ENCODE peak calls at places on chromosome 15, in nine cellular contexts. One of them, this sample, is unnamed.

GRCh38 chr15:42891569-42891968 is 29.0 kb downstream of the TTBK2 start:
- DNase-seq in pancreas: no peak
- DNase-seq in MM.1S: no peak
- DNase-seq in CD4-positive, alpha-beta T cell: no peak
- DNase-seq in cardiac muscle cell: peak
- DNase-seq in effector memory CD8-positive, alpha-beta T cell: no peak
- DNase-seq in LoVo: no peak
- DNase-seq in mesothelial cell of epicardium: no peak
- DNase-seq in AML-193: no peak
- DNase-seq in this sample: no peak

GRCh38 chr15:40232625-40233070 is 6.2 kb upstream of the PAK6 start:
- DNase-seq in effector memory CD8-positive, alpha-beta T cell: no peak
- DNase-seq in AML-193: no peak
- DNase-seq in mesothelial cell of epicardium: no peak
- DNase-seq in cardiac muscle cell: peak
- DNase-seq in MM.1S: no peak
- DNase-seq in pancreas: no peak
- DNase-seq in CD4-positive, alpha-beta T cell: no peak
- DNase-seq in LoVo: no peak
- DNase-seq in this sample: no peak

GRCh38 chr15:82030191-82030590 is 15.6 kb downstream of the MEX3B start:
- DNase-seq in cardiac muscle cell: no peak
- DNase-seq in effector memory CD8-positive, alpha-beta T cell: no peak
- DNase-seq in MM.1S: no peak
- DNase-seq in CD4-positive, alpha-beta T cell: no peak
- DNase-seq in pancreas: no peak
- DNase-seq in AML-193: no peak
- DNase-seq in mesothelial cell of epicardium: no peak
- DNase-seq in LoVo: no peak
- DNase-seq in this sample: no peak

GRCh38 chr15:74319596-74320357 is 47.7 kb downstream of the CYP11A1 start:
- DNase-seq in mesothelial cell of epicardium: no peak
- DNase-seq in effector memory CD8-positive, alpha-beta T cell: no peak
- DNase-seq in AML-193: no peak
- DNase-seq in cardiac muscle cell: no peak
- DNase-seq in MM.1S: no peak
- DNase-seq in pancreas: no peak
- DNase-seq in CD4-positive, alpha-beta T cell: no peak
- DNase-seq in LoVo: no peak
- DNase-seq in this sample: no peak

GRCh38 chr15:25670025-25670554 is 193.0 kb downstream of the ATP10A start:
- DNase-seq in effector memory CD8-positive, alpha-beta T cell: no peak
- DNase-seq in MM.1S: no peak
- DNase-seq in cardiac muscle cell: peak
- DNase-seq in CD4-positive, alpha-beta T cell: no peak
- DNase-seq in LoVo: no peak
- DNase-seq in pancreas: peak
- DNase-seq in mesothelial cell of epicardium: no peak
- DNase-seq in AML-193: no peak
- DNase-seq in this sample: no peak

GRCh38 chr15:89495638-89496145 is 691 bp downstream of the RHCG start:
- DNase-seq in mesothelial cell of epicardium: no peak
- DNase-seq in cardiac muscle cell: no peak
- DNase-seq in MM.1S: peak
- DNase-seq in LoVo: no peak
- DNase-seq in effector memory CD8-positive, alpha-beta T cell: no peak
- DNase-seq in AML-193: no peak
- DNase-seq in pancreas: no peak
- DNase-seq in CD4-positive, alpha-beta T cell: no peak
- DNase-seq in this sample: no peak

GRCh38 chr15:89790206-89790605 is 14.1 kb downstream of the MESP2 start:
- DNase-seq in LoVo: no peak
- DNase-seq in mesothelial cell of epicardium: no peak
- DNase-seq in pancreas: no peak
- DNase-seq in AML-193: no peak
- DNase-seq in MM.1S: no peak
- DNase-seq in CD4-positive, alpha-beta T cell: no peak
- DNase-seq in cardiac muscle cell: no peak
- DNase-seq in effector memory CD8-positive, alpha-beta T cell: no peak
- DNase-seq in this sample: no peak

GRCh38 chr15:79060175-79060574 is 30.4 kb downstream of the RASGRF1 start:
- DNase-seq in MM.1S: no peak
- DNase-seq in CD4-positive, alpha-beta T cell: no peak
- DNase-seq in LoVo: no peak
- DNase-seq in pancreas: no peak
- DNase-seq in cardiac muscle cell: no peak
- DNase-seq in mesothelial cell of epicardium: no peak
- DNase-seq in effector memory CD8-positive, alpha-beta T cell: no peak
- DNase-seq in AML-193: no peak
- DNase-seq in this sample: no peak

GRCh38 chr15:90860942-90861675 is 7.3 kb upstream of the FURIN start:
- DNase-seq in MM.1S: no peak
- DNase-seq in cardiac muscle cell: no peak
- DNase-seq in mesothelial cell of epicardium: no peak
- DNase-seq in CD4-positive, alpha-beta T cell: no peak
- DNase-seq in LoVo: no peak
- DNase-seq in pancreas: peak
- DNase-seq in AML-193: no peak
- DNase-seq in effector memory CD8-positive, alpha-beta T cell: no peak
- DNase-seq in this sample: no peak

GRCh38 chr15:77516786-77517185 is 96.1 kb downstream of the HMG20A start:
- DNase-seq in AML-193: no peak
- DNase-seq in MM.1S: no peak
- DNase-seq in cardiac muscle cell: no peak
- DNase-seq in CD4-positive, alpha-beta T cell: no peak
- DNase-seq in mesothelial cell of epicardium: no peak
- DNase-seq in LoVo: no peak
- DNase-seq in effector memory CD8-positive, alpha-beta T cell: no peak
- DNase-seq in pancreas: no peak
- DNase-seq in this sample: no peak

GRCh38 chr15:45087513-45087912 is 26.5 kb downstream of the DUOX2 start:
- DNase-seq in effector memory CD8-positive, alpha-beta T cell: no peak
- DNase-seq in LoVo: no peak
- DNase-seq in MM.1S: no peak
- DNase-seq in pancreas: no peak
- DNase-seq in cardiac muscle cell: no peak
- DNase-seq in AML-193: no peak
- DNase-seq in mesothelial cell of epicardium: no peak
- DNase-seq in CD4-positive, alpha-beta T cell: no peak
- DNase-seq in this sample: no peak

GRCh38 chr15:96273317-96274086 is 57.0 kb upstream of the NR2F2 start:
- DNase-seq in LoVo: peak
- DNase-seq in mesothelial cell of epicardium: no peak
- DNase-seq in CD4-positive, alpha-beta T cell: no peak
- DNase-seq in AML-193: no peak
- DNase-seq in cardiac muscle cell: peak
- DNase-seq in MM.1S: no peak
- DNase-seq in effector memory CD8-positive, alpha-beta T cell: no peak
- DNase-seq in pancreas: no peak
- DNase-seq in this sample: no peak

GRCh38 chr15:55775316-55775715 is 32.4 kb upstream of the PRTG start:
- DNase-seq in CD4-positive, alpha-beta T cell: no peak
- DNase-seq in MM.1S: no peak
- DNase-seq in AML-193: peak
- DNase-seq in cardiac muscle cell: no peak
- DNase-seq in mesothelial cell of epicardium: no peak
- DNase-seq in LoVo: no peak
- DNase-seq in effector memory CD8-positive, alpha-beta T cell: no peak
- DNase-seq in pancreas: no peak
- DNase-seq in this sample: no peak

GRCh38 chr15:60477164-60477563 is 1.8 kb downstream of the ICE2 start:
- DNase-seq in pancreas: no peak
- DNase-seq in CD4-positive, alpha-beta T cell: no peak
- DNase-seq in LoVo: no peak
- DNase-seq in effector memory CD8-positive, alpha-beta T cell: no peak
- DNase-seq in mesothelial cell of epicardium: no peak
- DNase-seq in cardiac muscle cell: no peak
- DNase-seq in MM.1S: no peak
- DNase-seq in AML-193: no peak
- DNase-seq in this sample: no peak

GRCh38 chr15:36313021-36313420 is 266.4 kb upstream of the CDIN1 start:
- DNase-seq in pancreas: no peak
- DNase-seq in mesothelial cell of epicardium: no peak
- DNase-seq in effector memory CD8-positive, alpha-beta T cell: no peak
- DNase-seq in LoVo: no peak
- DNase-seq in MM.1S: no peak
- DNase-seq in AML-193: no peak
- DNase-seq in cardiac muscle cell: no peak
- DNase-seq in CD4-positive, alpha-beta T cell: no peak
- DNase-seq in this sample: no peak

GRCh38 chr15:72902245-72902928 is 118.8 kb upstream of the ADPGK start:
- DNase-seq in LoVo: no peak
- DNase-seq in cardiac muscle cell: peak
- DNase-seq in MM.1S: no peak
- DNase-seq in pancreas: peak
- DNase-seq in CD4-positive, alpha-beta T cell: no peak
- DNase-seq in effector memory CD8-positive, alpha-beta T cell: no peak
- DNase-seq in AML-193: no peak
- DNase-seq in mesothelial cell of epicardium: no peak
- DNase-seq in this sample: no peak

GRCh38 chr15:65133550-65134200 is at the start of gene PDCD7:
- DNase-seq in effector memory CD8-positive, alpha-beta T cell: peak
- DNase-seq in mesothelial cell of epicardium: peak
- DNase-seq in AML-193: peak
- DNase-seq in CD4-positive, alpha-beta T cell: peak
- DNase-seq in MM.1S: peak
- DNase-seq in LoVo: peak
- DNase-seq in cardiac muscle cell: peak
- DNase-seq in pancreas: peak
- DNase-seq in this sample: peak

GRCh38 chr15:86155551-86155950 is 75.9 kb downstream of the AGBL1 start:
- DNase-seq in LoVo: no peak
- DNase-seq in CD4-positive, alpha-beta T cell: no peak
- DNase-seq in cardiac muscle cell: no peak
- DNase-seq in pancreas: no peak
- DNase-seq in mesothelial cell of epicardium: no peak
- DNase-seq in AML-193: no peak
- DNase-seq in MM.1S: no peak
- DNase-seq in effector memory CD8-positive, alpha-beta T cell: no peak
- DNase-seq in this sample: no peak

GRCh38 chr15:82595203-82595602 is 52.0 kb downstream of the CPEB1 start:
- DNase-seq in mesothelial cell of epicardium: no peak
- DNase-seq in LoVo: no peak
- DNase-seq in pancreas: no peak
- DNase-seq in MM.1S: no peak
- DNase-seq in effector memory CD8-positive, alpha-beta T cell: no peak
- DNase-seq in cardiac muscle cell: no peak
- DNase-seq in AML-193: no peak
- DNase-seq in CD4-positive, alpha-beta T cell: no peak
- DNase-seq in this sample: no peak

GRCh38 chr15:80384442-80384841 is 19.7 kb upstream of the ARNT2 start:
- DNase-seq in MM.1S: no peak
- DNase-seq in mesothelial cell of epicardium: no peak
- DNase-seq in cardiac muscle cell: no peak
- DNase-seq in effector memory CD8-positive, alpha-beta T cell: no peak
- DNase-seq in AML-193: no peak
- DNase-seq in CD4-positive, alpha-beta T cell: no peak
- DNase-seq in pancreas: no peak
- DNase-seq in LoVo: no peak
- DNase-seq in this sample: no peak

GRCh38 chr15:74203914-74204431 is 1.4 kb upstream of the STRA6 start:
- DNase-seq in LoVo: no peak
- DNase-seq in MM.1S: no peak
- DNase-seq in cardiac muscle cell: peak
- DNase-seq in AML-193: no peak
- DNase-seq in mesothelial cell of epicardium: no peak
- DNase-seq in CD4-positive, alpha-beta T cell: no peak
- DNase-seq in pancreas: no peak
- DNase-seq in effector memory CD8-positive, alpha-beta T cell: no peak
- DNase-seq in this sample: no peak

GRCh38 chr15:64742385-64742784 is 33.0 kb downstream of the RBPMS2 start:
- DNase-seq in cardiac muscle cell: no peak
- DNase-seq in MM.1S: no peak
- DNase-seq in mesothelial cell of epicardium: no peak
- DNase-seq in pancreas: no peak
- DNase-seq in LoVo: no peak
- DNase-seq in CD4-positive, alpha-beta T cell: no peak
- DNase-seq in effector memory CD8-positive, alpha-beta T cell: no peak
- DNase-seq in AML-193: no peak
- DNase-seq in this sample: no peak

GRCh38 chr15:55912982-55913381 is 80.4 kb downstream of the NEDD4 start:
- DNase-seq in pancreas: no peak
- DNase-seq in cardiac muscle cell: peak
- DNase-seq in CD4-positive, alpha-beta T cell: no peak
- DNase-seq in MM.1S: no peak
- DNase-seq in effector memory CD8-positive, alpha-beta T cell: no peak
- DNase-seq in LoVo: no peak
- DNase-seq in mesothelial cell of epicardium: no peak
- DNase-seq in AML-193: no peak
- DNase-seq in this sample: no peak

GRCh38 chr15:48592929-48593328 is 52.6 kb downstream of the FBN1 start:
- DNase-seq in CD4-positive, alpha-beta T cell: no peak
- DNase-seq in pancreas: no peak
- DNase-seq in effector memory CD8-positive, alpha-beta T cell: no peak
- DNase-seq in mesothelial cell of epicardium: no peak
- DNase-seq in LoVo: no peak
- DNase-seq in cardiac muscle cell: peak
- DNase-seq in AML-193: no peak
- DNase-seq in MM.1S: no peak
- DNase-seq in this sample: no peak

GRCh38 chr15:62877276-62877857 is 165.2 kb upstream of the TPM1 start:
- DNase-seq in mesothelial cell of epicardium: no peak
- DNase-seq in pancreas: peak
- DNase-seq in AML-193: no peak
- DNase-seq in effector memory CD8-positive, alpha-beta T cell: no peak
- DNase-seq in cardiac muscle cell: no peak
- DNase-seq in CD4-positive, alpha-beta T cell: no peak
- DNase-seq in LoVo: no peak
- DNase-seq in MM.1S: no peak
- DNase-seq in this sample: no peak

GRCh38 chr15:65869954-65870871 is 922 bp downstream of the RAB11A start:
- DNase-seq in cardiac muscle cell: peak
- DNase-seq in mesothelial cell of epicardium: no peak
- DNase-seq in pancreas: peak
- DNase-seq in CD4-positive, alpha-beta T cell: peak
- DNase-seq in LoVo: peak
- DNase-seq in AML-193: no peak
- DNase-seq in MM.1S: no peak
- DNase-seq in effector memory CD8-positive, alpha-beta T cell: peak
- DNase-seq in this sample: peak